ENCODE peak calls at places on chromosomes 1 and 21, in six cellular contexts. X is stomach, Q is suprapubic skin, U is K562, D is transverse colon, B is esophagus muscularis mucosa. O is an unnamed sample.

GRCh38 chr1:214380418-214380817 is 99.5 kb downstream of the SMYD2 start:
- DNase-seq in B (no peak), D (no peak), U (no peak), X (no peak), Q (no peak), O (no peak)

GRCh38 chr1:58739851-58740466 is 40.1 kb upstream of the MYSM1 start:
- DNase-seq in D (no peak), X (no peak), U (peak), B (no peak), Q (no peak), O (no peak)

GRCh38 chr1:67831850-67832513 is 1.3 kb downstream of the GNG12 start:
- DNase-seq in U (peak), Q (peak), D (peak), B (no peak), X (peak), O (peak)

GRCh38 chr1:10059329-10059691 is 26.6 kb downstream of the UBE4B start:
- DNase-seq in D (no peak), U (no peak), X (no peak), B (no peak), Q (no peak), O (no peak)

GRCh38 chr1:153985341-153985912 is 712 bp downstream of the RAB13 start:
- DNase-seq in U (peak), B (no peak), D (peak), X (no peak), Q (peak), O (peak)

GRCh38 chr1:153598309-153599172 is 14.4 kb downstream of the S100A16 start:
- DNase-seq in B (no peak), D (peak), U (no peak), Q (no peak), X (no peak), O (peak)

GRCh38 chr21:17725339-17725738 is 93.8 kb downstream of the C21orf91 start:
- DNase-seq in D (no peak), B (no peak), Q (no peak), U (no peak), X (no peak), O (no peak)

GRCh38 chr1:157111396-157112165 is 12.0 kb upstream of the ETV3L start:
- DNase-seq in X (no peak), D (no peak), B (no peak), U (no peak), Q (peak), O (no peak)

GRCh38 chr1:54804471-54805132 is 3.5 kb upstream of the TTC22 start:
- DNase-seq in X (no peak), U (no peak), D (peak), Q (peak), B (no peak), O (peak)

GRCh38 chr1:109094377-109094803 is 3.8 kb downstream of the TMEM167B start:
- DNase-seq in U (no peak), Q (no peak), X (no peak), B (no peak), D (no peak), O (no peak)

GRCh38 chr1:109104364-109105151 is 9.4 kb upstream of the ELAPOR1 start:
- DNase-seq in B (no peak), D (no peak), X (no peak), U (no peak), Q (no peak), O (no peak)

GRCh38 chr1:109105881-109106280 is 8.0 kb upstream of the ELAPOR1 start:
- DNase-seq in D (no peak), U (no peak), B (no peak), X (no peak), Q (no peak), O (no peak)

GRCh38 chr1:109096110-109096509 is 5.5 kb downstream of the TMEM167B start:
- DNase-seq in Q (no peak), X (no peak), D (no peak), B (no peak), U (no peak), O (no peak)

DNA sequence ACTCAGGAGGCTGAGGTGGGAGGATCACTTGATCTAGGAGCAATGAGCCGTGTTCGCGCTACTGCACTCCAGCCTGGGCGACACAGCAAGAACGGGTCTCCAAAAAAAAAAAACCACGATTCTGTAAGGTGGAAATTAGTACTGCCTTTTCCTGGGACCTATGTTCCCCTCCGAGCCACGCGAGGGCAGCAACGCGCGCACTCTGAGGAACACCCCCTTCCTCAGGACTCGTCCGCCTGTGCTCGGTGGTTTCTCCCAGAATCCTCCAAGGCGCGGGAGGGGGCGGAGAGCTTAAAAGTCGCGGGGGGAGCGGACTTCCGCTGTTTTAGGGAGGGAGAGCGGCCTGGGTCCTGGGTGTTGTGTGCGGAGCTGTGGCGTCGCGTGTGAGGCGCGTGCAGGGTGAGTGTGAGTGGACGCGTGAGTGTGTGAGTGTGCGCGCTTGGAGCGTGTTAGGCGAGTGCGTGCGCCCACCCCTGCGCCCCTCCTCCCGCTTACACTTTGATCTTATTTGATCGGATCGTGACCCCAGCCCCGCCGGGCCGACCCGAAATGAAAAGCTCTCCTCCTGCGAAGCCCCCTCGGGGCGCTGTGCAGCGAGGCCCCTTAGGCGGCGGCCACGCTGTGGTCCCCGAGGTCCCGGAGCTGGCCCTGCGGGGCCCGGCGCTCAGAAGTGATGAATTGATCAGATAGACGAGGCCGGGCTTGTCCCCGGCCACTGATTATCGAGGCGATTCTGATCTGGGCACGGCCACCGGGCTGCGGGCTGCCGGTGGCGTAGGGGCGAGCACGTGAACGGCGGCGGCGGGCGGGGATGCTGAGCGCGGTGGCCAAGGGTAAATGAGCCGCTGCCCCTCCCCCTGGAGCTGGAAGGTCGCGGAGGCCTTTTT is 9.6 kb downstream of the TMEM167B start:
- DNase-seq in U (peak), Q (peak), B (peak), X (peak), D (peak), O (peak)
- TF ChIP-seq EP300 in U (peak), Q (no peak), B (no peak), X (no peak), D (no peak), O (no peak)

DNA sequence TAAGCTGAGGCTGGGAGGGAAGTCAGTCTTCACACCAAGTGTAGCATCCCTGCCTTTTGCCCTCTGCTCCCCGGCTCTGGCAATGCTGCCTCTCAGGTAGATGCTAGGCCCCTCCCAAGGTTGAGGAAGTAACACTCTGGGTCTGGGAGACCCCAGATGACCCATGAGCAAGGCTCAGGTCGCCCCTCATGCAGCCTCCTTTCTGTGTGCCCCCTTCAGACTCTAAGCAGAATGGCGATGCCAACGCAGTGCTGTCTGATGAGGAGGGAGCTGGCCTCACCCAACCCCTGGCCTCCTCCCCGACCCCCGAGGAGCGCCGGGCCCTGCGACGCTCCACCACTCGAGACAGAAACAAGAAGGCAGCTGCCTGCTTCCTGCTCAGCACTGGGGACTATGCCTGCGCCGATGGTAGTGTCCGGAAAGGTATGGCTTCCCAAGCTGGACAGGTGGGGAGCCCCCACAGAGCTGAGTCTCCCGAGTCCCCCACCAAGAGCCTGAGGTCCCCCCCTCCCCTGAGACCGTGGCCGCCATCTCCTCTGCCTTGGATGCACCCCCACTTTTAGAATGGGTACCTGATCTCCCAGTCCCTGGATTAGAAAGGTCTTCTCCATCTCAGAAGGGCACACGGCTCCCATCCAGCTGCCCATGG is 15.8 kb downstream of the KCNC4 start:
- DNase-seq in D (no peak), X (no peak), B (no peak), U (no peak), Q (no peak), O (no peak)
- TF ChIP-seq POLR2AphosphoS5 in D (no peak), X (no peak), B (no peak), U (no peak), Q (no peak), O (no peak)

GRCh38 chr1:105483436-105483835 is 1573.0 kb upstream of the PRMT6 start:
- DNase-seq in U (no peak), B (no peak), X (no peak), D (no peak), Q (no peak), O (no peak)

DNA sequence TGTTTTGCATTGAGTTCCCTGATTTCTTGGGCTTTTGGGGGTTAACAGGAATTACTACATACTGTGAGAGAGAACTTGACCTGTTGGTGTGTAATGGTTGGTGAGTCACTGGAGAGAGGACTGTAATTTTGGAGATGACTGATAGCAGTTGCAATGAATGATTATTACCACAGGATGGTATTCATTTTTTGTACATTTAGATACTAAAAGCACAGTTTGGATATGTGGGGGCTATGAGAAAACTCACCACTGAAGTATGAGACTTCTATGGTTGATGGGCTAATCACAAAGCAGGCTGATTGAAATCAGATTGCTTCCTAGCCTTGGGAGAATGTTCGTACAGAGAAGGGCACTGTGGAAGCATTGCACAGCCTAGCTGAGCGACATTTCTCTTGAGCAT is 1571.3 kb upstream of the PRMT6 start:
- DNase-seq in Q (no peak), D (no peak), X (no peak), U (no peak), B (no peak), O (no peak)
- H3K27ac ChIP-seq in Q (no peak), D (no peak), X (no peak), U (no peak), B (no peak), O (no peak)

DNA sequence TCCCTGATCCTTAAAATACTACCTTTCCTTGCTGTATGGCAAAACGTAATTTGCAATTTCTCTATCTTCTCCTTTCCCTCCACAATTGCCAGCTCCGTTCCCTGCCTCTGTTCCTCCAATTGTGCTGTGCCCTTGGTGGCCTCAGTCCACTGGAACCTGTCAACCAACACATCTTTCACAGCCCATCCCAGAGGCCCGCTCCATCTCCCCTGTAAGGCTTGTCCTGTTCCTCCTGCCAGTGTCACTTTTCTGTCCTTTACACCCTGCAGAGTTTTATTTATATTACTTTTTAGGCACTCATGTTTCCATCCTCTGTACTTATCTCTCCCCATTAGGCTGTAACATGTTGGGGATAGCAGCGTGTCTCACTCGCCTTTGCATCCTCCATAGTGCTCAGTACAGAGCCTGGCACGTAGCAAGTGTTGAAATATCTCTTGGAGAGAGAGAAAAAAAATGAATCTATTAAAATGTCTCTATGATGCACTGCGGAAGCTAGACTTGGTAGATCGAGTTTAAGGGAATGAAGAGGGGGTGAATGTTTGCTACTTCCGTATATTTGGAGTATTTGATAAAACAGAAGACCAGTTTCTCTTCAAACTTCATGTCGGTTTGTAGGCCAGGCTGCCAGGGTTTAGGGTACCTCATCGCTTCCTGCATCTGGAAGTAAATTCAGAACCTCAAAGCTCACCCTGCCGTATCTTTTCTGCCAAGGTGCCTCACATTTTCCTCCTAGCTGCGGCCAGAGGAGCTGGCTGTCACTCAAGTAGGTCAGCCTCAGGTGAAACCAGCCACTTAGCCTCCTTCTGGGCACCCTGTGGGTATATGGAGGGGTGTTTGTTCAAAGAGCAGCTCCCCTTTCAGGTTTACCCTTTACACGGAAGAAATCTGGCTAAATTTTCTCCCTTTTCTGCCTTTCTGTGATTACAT is 303.8 kb downstream of the TM2D1 start:
- DNase-seq in X (no peak), U (no peak), B (peak), Q (no peak), D (no peak), O (no peak)
- TF ChIP-seq EP300 in X (no peak), U (no peak), B (no peak), Q (no peak), D (no peak), O (no peak)

O was measured in sigmoid colon.